ENCODE peak calls at places on chromosomes 6 and 20, in nine cellular contexts. R is transverse colon, J is DND-41, Y is fibroblast of lung, H is lung, S is spleen, L is heart right ventricle, B is endothelial cell of umbilical vein, V is tibial nerve. Z is an unnamed sample. For H3K36me3, the result is how much of the 10 kb centered on the place peaks cover.

GRCh38 chr6:137903933-137904821 is 37.1 kb downstream of the TNFAIP3 start:
- DNase-seq in Y (no peak), V (no peak), H (no peak), B (peak), J (peak), R (no peak), L (no peak), S (no peak), Z (peak)

GRCh38 chr20:1391640-1392442 is 1.0 kb downstream of the FKBP1A start:
- DNase-seq in B (peak), Y (peak), S (peak), R (no peak), V (no peak), L (no peak), H (no peak), J (peak), Z (peak)

GRCh38 chr6:164795091-164795490 is 514.3 kb downstream of the C6orf118 start:
- DNase-seq in Y (no peak), L (no peak), H (no peak), J (no peak), R (no peak), B (no peak), S (no peak), V (no peak), Z (no peak)

GRCh38 chr6:134081506-134081905 is 29.1 kb upstream of the SLC2A12 start:
- DNase-seq in V (no peak), S (no peak), J (no peak), B (no peak), L (no peak), R (no peak), Y (no peak), H (no peak), Z (no peak)

GRCh38 chr6:44960898-44961297 is 367.2 kb upstream of the RUNX2 start:
- DNase-seq in Y (peak), V (no peak), H (no peak), J (no peak), B (peak), R (no peak), S (no peak), L (no peak), Z (peak)

GRCh38 chr20:4959582-4959981 is 41.7 kb downstream of the SLC23A2 start:
- DNase-seq in R (no peak), S (no peak), J (no peak), V (no peak), Y (no peak), L (no peak), H (no peak), B (no peak), Z (no peak)

GRCh38 chr20:11755071-11755881 is 162.4 kb upstream of the BTBD3 start:
- DNase-seq in V (no peak), Y (no peak), J (no peak), R (no peak), L (no peak), H (no peak), S (no peak), B (peak), Z (no peak)

GRCh38 chr20:56422131-56422823 is 10.2 kb downstream of the CASS4 start:
- DNase-seq in B (peak), V (no peak), J (no peak), L (no peak), R (no peak), H (no peak), S (no peak), Y (peak), Z (peak)

GRCh38 chr6:89787660-89788338 is 31.8 kb downstream of the MDN1 start:
- DNase-seq in R (no peak), J (no peak), V (no peak), L (no peak), B (no peak), H (peak), Y (no peak), S (no peak), Z (no peak)

GRCh38 chr20:53801609-53802370 is 208.2 kb upstream of the ZNF217 start:
- DNase-seq in R (peak), V (no peak), Y (no peak), L (no peak), S (no peak), B (no peak), H (no peak), J (no peak), Z (no peak)

GRCh38 chr6:100281471-100281878 is 183.2 kb downstream of the SIM1 start:
- DNase-seq in R (no peak), L (no peak), Y (no peak), B (no peak), H (no peak), J (no peak), S (no peak), V (no peak), Z (no peak)

GRCh38 chr20:57941121-57941522 is 231.3 kb upstream of the PMEPA1 start:
- DNase-seq in Y (no peak), J (no peak), V (no peak), S (no peak), L (no peak), H (no peak), B (no peak), R (peak), Z (no peak)

GRCh38 chr6:106122941-106123337 is 36.8 kb downstream of the PRDM1 start:
- DNase-seq in V (no peak), Y (no peak), B (no peak), J (no peak), R (no peak), L (no peak), S (no peak), H (no peak), Z (no peak)

GRCh38 chr20:3543901-3544507 is 73.2 kb downstream of the ATRN start:
- DNase-seq in V (no peak), L (no peak), J (no peak), R (no peak), Y (no peak), B (no peak), S (no peak), H (no peak), Z (peak)

GRCh38 chr20:42688576-42688975 is 501.1 kb downstream of the PTPRT start:
- DNase-seq in J (peak), B (no peak), L (no peak), V (no peak), R (no peak), H (no peak), S (no peak), Y (no peak), Z (no peak)

GRCh38 chr6:148445620-148446019 is 103.0 kb downstream of the SASH1 start:
- DNase-seq in H (no peak), J (no peak), L (no peak), B (peak), R (no peak), Y (peak), S (no peak), V (no peak), Z (peak)

GRCh38 chr20:35277531-35278395 is at the start of gene MMP24OS:
- DNase-seq in S (peak), Y (peak), J (peak), B (peak), V (peak), R (peak), L (peak), H (peak), Z (peak)
- TF ChIP-seq CTCF in S (no peak), Y (peak), J (peak), B (no peak), V (no peak), R (peak), L (no peak), H (no peak), Z (peak)

DNA sequence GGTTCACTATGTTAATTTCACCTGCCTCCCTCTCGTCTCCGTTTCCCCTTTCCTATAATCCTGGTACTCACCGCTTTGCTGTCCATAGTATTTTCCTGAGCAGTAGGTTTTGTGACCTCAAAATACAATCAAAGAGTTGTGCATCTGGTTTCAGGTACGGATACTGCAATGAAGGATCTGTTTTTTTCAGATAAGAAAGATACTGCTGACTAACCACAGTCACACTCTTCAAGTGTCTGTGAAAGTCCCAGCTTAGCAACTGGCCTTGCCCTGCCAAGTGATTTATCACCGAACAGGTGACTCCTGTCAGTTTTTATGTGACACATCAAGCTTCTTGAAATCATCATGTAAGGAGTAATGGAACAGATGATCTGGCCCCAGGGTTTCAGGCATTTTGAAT is 180.9 kb downstream of the DTNBP1 start:
- DNase-seq in J (no peak), Y (no peak), B (no peak), L (no peak), R (no peak), V (no peak), S (no peak), H (no peak), Z (peak)
- H3K4me3 ChIP-seq in J (no peak), Y (no peak), B (no peak), L (no peak), R (no peak), V (no peak), S (no peak), H (no peak), Z (no peak)

DNA sequence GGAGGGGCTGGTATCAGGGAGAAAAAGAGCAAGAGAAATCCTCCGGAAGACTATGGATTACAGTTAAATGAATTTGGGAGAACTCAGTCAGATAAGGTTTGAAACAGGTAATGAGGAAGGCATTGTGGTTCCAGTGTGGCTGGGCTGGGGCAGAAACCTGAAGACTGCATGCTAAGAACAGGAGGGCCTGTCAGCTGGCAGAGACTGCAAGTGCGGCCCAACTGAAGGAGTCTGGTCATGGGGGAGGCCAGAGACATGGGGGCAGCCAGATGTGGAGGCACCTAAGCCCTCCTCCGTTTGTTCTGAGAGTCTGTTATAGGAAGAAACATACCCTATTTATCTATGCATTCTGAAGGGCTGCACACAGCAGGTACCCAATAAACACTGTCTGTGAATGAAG is 16.6 kb downstream of the TFB1M start:
- DNase-seq in J (no peak), H (no peak), V (no peak), B (no peak), Y (no peak), L (no peak), R (no peak), S (no peak), Z (no peak)
- H3K36me3 ChIP-seq in J (half or more), H (under half), V (half or more), B (under half), Y (under half), L (under half), R (under half), S (half or more), Z (under half)

DNA sequence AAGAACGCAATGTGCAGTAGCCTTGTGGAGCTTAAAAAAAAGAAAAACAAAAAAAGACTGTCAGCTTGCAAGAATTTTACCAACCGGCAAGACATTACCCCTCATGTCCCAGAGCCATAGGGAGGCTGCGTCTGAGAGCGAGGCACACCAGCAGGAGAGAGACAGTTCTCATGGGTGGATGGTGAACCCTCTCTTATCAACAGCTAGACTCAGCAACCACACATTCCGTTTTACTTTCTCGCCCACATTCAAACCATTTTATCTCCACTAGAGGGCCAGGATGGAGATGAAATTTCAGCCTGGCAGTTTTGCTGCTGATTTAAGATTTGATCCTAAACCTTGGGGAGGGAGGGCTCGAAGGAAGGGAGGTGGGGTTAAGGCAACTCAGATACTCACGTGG is 247.0 kb downstream of the ATXN1 start:
- DNase-seq in L (no peak), R (no peak), B (peak), J (no peak), Y (peak), S (no peak), V (peak), H (no peak), Z (peak)
- TF ChIP-seq CTCF in L (peak), R (peak), B (peak), J (peak), Y (peak), S (no peak), V (peak), H (peak), Z (peak)

GRCh38 chr6:7172605-7173185 is 64.9 kb downstream of the RREB1 start:
- DNase-seq in R (no peak), V (no peak), L (no peak), J (no peak), B (peak), H (no peak), Y (peak), S (no peak), Z (no peak)

GRCh38 chr6:7171733-7172132 is 64.0 kb downstream of the RREB1 start:
- DNase-seq in B (no peak), Y (no peak), V (no peak), J (no peak), H (no peak), S (no peak), R (no peak), L (no peak), Z (no peak)

GRCh38 chr6:7169296-7169721 is 61.5 kb downstream of the RREB1 start:
- DNase-seq in H (no peak), B (peak), S (no peak), Y (peak), R (no peak), L (peak), V (peak), J (no peak), Z (no peak)

GRCh38 chr6:7171119-7171518 is 63.4 kb downstream of the RREB1 start:
- DNase-seq in V (no peak), H (no peak), R (peak), L (no peak), S (no peak), J (no peak), B (no peak), Y (no peak), Z (no peak)

GRCh38 chr6:7170117-7170732 is 62.5 kb downstream of the RREB1 start:
- DNase-seq in J (no peak), R (no peak), V (no peak), Y (no peak), L (no peak), B (no peak), S (no peak), H (no peak), Z (no peak)
- H3K4me3 ChIP-seq in J (no peak), R (no peak), V (no peak), Y (no peak), L (no peak), B (no peak), S (no peak), H (no peak), Z (no peak)

GRCh38 chr6:152240436-152240835 is 396.7 kb downstream of the SYNE1 start:
- DNase-seq in V (no peak), R (no peak), Y (no peak), S (no peak), L (no peak), B (peak), J (no peak), H (no peak), Z (no peak)
- H3K36me3 ChIP-seq in V (half or more), R (under half), Y (under half), S (half or more), L (under half), B (under half), J (half or more), H (under half), Z (under half)